ENCODE peak calls at places on chromosomes 2 and 18, in six cellular contexts. U is stimulated activated CD8-positive, alpha-beta memory T cell treated with anti-CD3 and anti-CD28 coated beads, Interleukin-7, amount 100 ng/mL, for 1 hour; B is RPMI8226; Z is SJSA1; K is sciatic nerve; Q is MM.1S. H is an unnamed sample.

GRCh38 chr2:159922563-159922962 is 124.6 kb upstream of the CD302 start:
- DNase-seq in B (no peak), Q (no peak), Z (no peak), U (no peak), K (no peak), H (no peak)

GRCh38 chr18:58320907-58321561 is 277.0 kb downstream of the NEDD4L start:
- DNase-seq in U (no peak), Z (no peak), Q (no peak), B (no peak), K (no peak), H (no peak)

GRCh38 chr2:103616891-103617290 is 855.1 kb downstream of the TMEM182 start:
- DNase-seq in U (no peak), K (no peak), Q (no peak), B (no peak), Z (no peak), H (no peak)

GRCh38 chr2:67215214-67215613 is 181.9 kb upstream of the ETAA1 start:
- DNase-seq in Z (peak), U (no peak), Q (no peak), B (peak), K (no peak), H (no peak)

GRCh38 chr2:172885996-172886395 is 150.4 kb downstream of the RAPGEF4 start:
- DNase-seq in Q (no peak), Z (no peak), K (no peak), B (no peak), U (no peak), H (no peak)

GRCh38 chr2:39725401-39725800 is 53.7 kb downstream of the THUMPD2 start:
- DNase-seq in K (no peak), Q (no peak), Z (peak), B (no peak), U (no peak), H (no peak)

GRCh38 chr2:164837807-164838206 is 3.8 kb downstream of the COBLL1 start:
- DNase-seq in Q (no peak), B (no peak), Z (no peak), K (no peak), U (no peak), H (no peak)

GRCh38 chr2:196249860-196250259 is 78.5 kb upstream of the STK17B start:
- DNase-seq in B (peak), K (no peak), Z (peak), U (no peak), Q (peak), H (no peak)

GRCh38 chr2:70789304-70790078 is 952 bp downstream of the FIGLA start:
- DNase-seq in Z (peak), Q (peak), U (peak), K (peak), B (peak), H (peak)

GRCh38 chr2:10368491-10369231 is 66.0 kb downstream of the HPCAL1 start:
- DNase-seq in B (no peak), K (no peak), U (no peak), Q (no peak), Z (no peak), H (no peak)

GRCh38 chr2:105038383-105039061 is 653 bp downstream of the MRPS9 start:
- DNase-seq in Q (peak), K (no peak), Z (no peak), B (peak), U (no peak), H (no peak)

GRCh38 chr2:176830362-176830761 is 382.2 kb upstream of the HNRNPA3 start:
- DNase-seq in Z (no peak), B (peak), K (no peak), Q (no peak), U (no peak), H (no peak)

GRCh38 chr2:239025081-239025801 is 177.4 kb downstream of the TWIST2 start:
- DNase-seq in Z (peak), K (no peak), U (no peak), Q (no peak), B (no peak), H (no peak)

GRCh38 chr18:50091495-50092249 is 103.3 kb downstream of the MYO5B start:
- DNase-seq in K (no peak), B (no peak), U (no peak), Q (peak), Z (no peak), H (no peak)

GRCh38 chr2:199772693-199772976 is 78.4 kb downstream of the FTCDNL1 start:
- DNase-seq in Q (no peak), U (no peak), Z (no peak), K (no peak), B (no peak), H (no peak)

GRCh38 chr2:71538656-71539265 is 85.4 kb downstream of the DYSF start:
- DNase-seq in B (no peak), K (peak), U (no peak), Z (peak), Q (no peak), H (no peak)

GRCh38 chr2:32701806-32702205 is 74.0 kb downstream of the TTC27 start:
- DNase-seq in Q (no peak), U (no peak), Z (no peak), K (no peak), B (no peak), H (no peak)

GRCh38 chr18:35571138-35571537 is 10.4 kb upstream of the GALNT1 start:
- DNase-seq in B (no peak), K (no peak), Q (no peak), Z (no peak), U (no peak), H (no peak)

GRCh38 chr18:36281941-36282340 is 15.6 kb upstream of the FHOD3 start:
- DNase-seq in Q (no peak), B (peak), U (no peak), Z (no peak), K (no peak), H (no peak)

GRCh38 chr2:219252900-219253752 is at the start of gene TUBA4B:
- DNase-seq in B (peak), U (no peak), K (peak), Z (no peak), Q (peak), H (no peak)

GRCh38 chr2:133434962-133435668 is 133.1 kb downstream of the NCKAP5 start:
- DNase-seq in Q (no peak), U (no peak), K (no peak), Z (peak), B (no peak), H (no peak)

GRCh38 chr2:28801726-28802125 is 8.9 kb upstream of the SPDYA start:
- DNase-seq in B (no peak), Z (no peak), K (no peak), Q (no peak), U (no peak), H (no peak)

GRCh38 chr2:233084488-233084887 is 24.3 kb downstream of the INPP5D start:
- DNase-seq in Q (peak), U (no peak), Z (no peak), B (no peak), K (peak), H (no peak)

GRCh38 chr18:58649966-58650816 is 21.1 kb upstream of the MALT1 start:
- DNase-seq in U (no peak), Q (peak), K (no peak), Z (no peak), B (peak), H (no peak)

GRCh38 chr2:240635998-240636547 is 10.8 kb downstream of the GPR35 start:
- DNase-seq in Q (no peak), K (no peak), Z (no peak), B (no peak), U (no peak), H (no peak)

GRCh38 chr2:152609174-152609573 is 108.1 kb downstream of the PRPF40A start:
- DNase-seq in Q (no peak), Z (no peak), B (no peak), U (no peak), K (no peak), H (no peak)

GRCh38 chr18:179499-179898 is 21.1 kb downstream of the USP14 start:
- DNase-seq in Z (no peak), Q (no peak), B (no peak), K (no peak), U (no peak), H (no peak)

GRCh38 chr18:3869848-3870247 is 419.9 kb downstream of the TGIF1 start:
- DNase-seq in U (no peak), Z (no peak), Q (no peak), K (no peak), B (peak), H (no peak)

GRCh38 chr2:59770651-59771050 is 782.8 kb downstream of the BCL11A start:
- DNase-seq in B (no peak), U (no peak), Z (no peak), Q (no peak), K (no peak), H (no peak)

GRCh38 chr2:23524261-23524706 is 139.3 kb downstream of the KLHL29 start:
- DNase-seq in K (no peak), U (no peak), Z (peak), B (no peak), Q (no peak), H (no peak)

GRCh38 chr18:48191494-48191893 is 217.7 kb downstream of the ZBTB7C start:
- DNase-seq in Z (no peak), U (no peak), K (no peak), B (no peak), Q (no peak), H (no peak)

GRCh38 chr2:157971702-157972101 is 95.6 kb upstream of the ACVR1 start:
- DNase-seq in B (peak), U (no peak), Q (no peak), K (no peak), Z (no peak), H (no peak)

GRCh38 chr18:63511285-63511684 is 30.9 kb upstream of the SERPINB12 start:
- DNase-seq in Q (peak), Z (no peak), B (peak), K (no peak), U (no peak), H (peak)

GRCh38 chr2:128780434-128781080 is 461.9 kb upstream of the HS6ST1 start:
- DNase-seq in Q (no peak), U (no peak), B (no peak), K (peak), Z (no peak), H (no peak)

GRCh38 chr18:74895686-74896085 is 298.0 kb downstream of the ZNF407 start:
- DNase-seq in Q (no peak), U (no peak), B (no peak), Z (no peak), K (no peak), H (peak)

GRCh38 chr2:107337209-107337898 is 451.4 kb upstream of the ST6GAL2 start:
- DNase-seq in B (no peak), U (no peak), Z (no peak), K (no peak), Q (no peak), H (no peak)